ENCODE peak calls at places on chromosomes 6 and 20, in eight cellular contexts. One of them, this sample, is unnamed.

GRCh38 chr20:1185781-1186334 is 1.1 kb upstream of the TMEM74B start:
- DNase-seq in amygdala: no peak
- DNase-seq in PC-9: no peak
- DNase-seq in stimulated activated CD4-positive, alpha-beta T cell treated with anti-CD3 and anti-CD28 coated beads, TNF-alpha, amount 100 ng/mL, for 4 hours: peak; percentile 21
- DNase-seq in bronchial epithelial cell: peak; percentile 24
- DNase-seq in LoVo: peak; percentile 57
- DNase-seq in H4: peak; percentile 47
- DNase-seq in MG63: peak; percentile 43
- DNase-seq in this sample: peak; percentile 81

GRCh38 chr6:35181933-35182612 is 31.7 kb upstream of the SCUBE3 start:
- DNase-seq in stimulated activated CD4-positive, alpha-beta T cell treated with anti-CD3 and anti-CD28 coated beads, TNF-alpha, amount 100 ng/mL, for 4 hours: no peak
- DNase-seq in MG63: peak; percentile 97
- DNase-seq in LoVo: peak; percentile 86
- DNase-seq in amygdala: no peak
- DNase-seq in PC-9: peak; percentile 65
- DNase-seq in H4: peak; percentile 60
- DNase-seq in bronchial epithelial cell: peak; percentile 76
- DNase-seq in this sample: no peak

GRCh38 chr6:152232494-152233151 is 404.5 kb downstream of the SYNE1 start:
- DNase-seq in bronchial epithelial cell: no peak
- DNase-seq in MG63: no peak
- DNase-seq in PC-9: no peak
- DNase-seq in amygdala: no peak
- DNase-seq in LoVo: no peak
- DNase-seq in stimulated activated CD4-positive, alpha-beta T cell treated with anti-CD3 and anti-CD28 coated beads, TNF-alpha, amount 100 ng/mL, for 4 hours: no peak
- DNase-seq in H4: no peak
- DNase-seq in this sample: peak; percentile 67

GRCh38 chr20:19403549-19403948 is 191.1 kb downstream of the SLC24A3 start:
- DNase-seq in LoVo: no peak
- DNase-seq in stimulated activated CD4-positive, alpha-beta T cell treated with anti-CD3 and anti-CD28 coated beads, TNF-alpha, amount 100 ng/mL, for 4 hours: no peak
- DNase-seq in H4: no peak
- DNase-seq in PC-9: no peak
- DNase-seq in bronchial epithelial cell: no peak
- DNase-seq in MG63: no peak
- DNase-seq in amygdala: no peak
- DNase-seq in this sample: peak; percentile 62

GRCh38 chr6:129730477-129731165 is 20.6 kb upstream of the ARHGAP18 start:
- DNase-seq in amygdala: no peak
- DNase-seq in bronchial epithelial cell: peak; percentile 56
- DNase-seq in MG63: no peak
- DNase-seq in PC-9: peak; percentile 50
- DNase-seq in H4: no peak
- DNase-seq in stimulated activated CD4-positive, alpha-beta T cell treated with anti-CD3 and anti-CD28 coated beads, TNF-alpha, amount 100 ng/mL, for 4 hours: no peak
- DNase-seq in LoVo: peak; percentile 65
- DNase-seq in this sample: peak; percentile 44

GRCh38 chr6:47741807-47742206 is 40.0 kb upstream of the OPN5 start:
- DNase-seq in amygdala: no peak
- DNase-seq in H4: peak; percentile 35
- DNase-seq in bronchial epithelial cell: peak; percentile 99
- DNase-seq in stimulated activated CD4-positive, alpha-beta T cell treated with anti-CD3 and anti-CD28 coated beads, TNF-alpha, amount 100 ng/mL, for 4 hours: no peak
- DNase-seq in PC-9: peak; percentile 88
- DNase-seq in MG63: peak; percentile 71
- DNase-seq in LoVo: peak; percentile 68
- DNase-seq in this sample: no peak

GRCh38 chr6:73514746-73515110 is 6.1 kb downstream of the EEF1A1 start:
- DNase-seq in bronchial epithelial cell: no peak
- DNase-seq in H4: peak; percentile 9
- DNase-seq in amygdala: no peak
- DNase-seq in MG63: no peak
- DNase-seq in stimulated activated CD4-positive, alpha-beta T cell treated with anti-CD3 and anti-CD28 coated beads, TNF-alpha, amount 100 ng/mL, for 4 hours: no peak
- DNase-seq in PC-9: peak; percentile 42
- DNase-seq in LoVo: no peak
- DNase-seq in this sample: no peak

GRCh38 chr20:3082306-3082951 is 2.1 kb downstream of the AVP start:
- DNase-seq in H4: no peak
- DNase-seq in bronchial epithelial cell: no peak
- DNase-seq in stimulated activated CD4-positive, alpha-beta T cell treated with anti-CD3 and anti-CD28 coated beads, TNF-alpha, amount 100 ng/mL, for 4 hours: no peak
- DNase-seq in amygdala: no peak
- DNase-seq in LoVo: no peak
- DNase-seq in MG63: no peak
- DNase-seq in PC-9: no peak
- DNase-seq in this sample: peak; percentile 39

GRCh38 chr6:101401792-101402617 is 8.5 kb downstream of the GRIK2 start:
- DNase-seq in PC-9: no peak
- DNase-seq in amygdala: no peak
- DNase-seq in bronchial epithelial cell: no peak
- DNase-seq in LoVo: no peak
- DNase-seq in stimulated activated CD4-positive, alpha-beta T cell treated with anti-CD3 and anti-CD28 coated beads, TNF-alpha, amount 100 ng/mL, for 4 hours: no peak
- DNase-seq in MG63: peak; percentile 30
- DNase-seq in H4: no peak
- DNase-seq in this sample: no peak

GRCh38 chr6:106253194-106253593 is 72.4 kb downstream of the ATG5 start:
- DNase-seq in PC-9: no peak
- DNase-seq in LoVo: peak; percentile 56
- DNase-seq in stimulated activated CD4-positive, alpha-beta T cell treated with anti-CD3 and anti-CD28 coated beads, TNF-alpha, amount 100 ng/mL, for 4 hours: no peak
- DNase-seq in H4: peak; percentile 15
- DNase-seq in amygdala: no peak
- DNase-seq in MG63: peak; percentile 85
- DNase-seq in bronchial epithelial cell: peak; percentile 35
- DNase-seq in this sample: no peak

GRCh38 chr6:135269399-135270005 is 88.4 kb downstream of the MYB start:
- DNase-seq in MG63: no peak
- DNase-seq in stimulated activated CD4-positive, alpha-beta T cell treated with anti-CD3 and anti-CD28 coated beads, TNF-alpha, amount 100 ng/mL, for 4 hours: no peak
- DNase-seq in H4: no peak
- DNase-seq in bronchial epithelial cell: no peak
- DNase-seq in LoVo: peak; percentile 61
- DNase-seq in PC-9: no peak
- DNase-seq in amygdala: no peak
- DNase-seq in this sample: no peak

GRCh38 chr20:43564993-43565757 is 6.3 kb downstream of the SGK2 start:
- DNase-seq in MG63: no peak
- DNase-seq in stimulated activated CD4-positive, alpha-beta T cell treated with anti-CD3 and anti-CD28 coated beads, TNF-alpha, amount 100 ng/mL, for 4 hours: no peak
- DNase-seq in H4: no peak
- DNase-seq in bronchial epithelial cell: no peak
- DNase-seq in LoVo: no peak
- DNase-seq in PC-9: no peak
- DNase-seq in amygdala: peak; percentile 74
- DNase-seq in this sample: no peak

GRCh38 chr6:159068904-159069578 is 24.2 kb upstream of the TAGAP start:
- DNase-seq in LoVo: no peak
- DNase-seq in bronchial epithelial cell: no peak
- DNase-seq in MG63: no peak
- DNase-seq in amygdala: no peak
- DNase-seq in H4: no peak
- DNase-seq in stimulated activated CD4-positive, alpha-beta T cell treated with anti-CD3 and anti-CD28 coated beads, TNF-alpha, amount 100 ng/mL, for 4 hours: no peak
- DNase-seq in PC-9: no peak
- DNase-seq in this sample: no peak

GRCh38 chr6:29655658-29656057 is 1.2 kb upstream of the MOG start:
- DNase-seq in H4: no peak
- DNase-seq in bronchial epithelial cell: no peak
- DNase-seq in PC-9: no peak
- DNase-seq in amygdala: no peak
- DNase-seq in LoVo: no peak
- DNase-seq in MG63: no peak
- DNase-seq in stimulated activated CD4-positive, alpha-beta T cell treated with anti-CD3 and anti-CD28 coated beads, TNF-alpha, amount 100 ng/mL, for 4 hours: no peak
- DNase-seq in this sample: no peak

GRCh38 chr20:41213150-41213820 is 75.9 kb downstream of the PLCG1 start:
- DNase-seq in LoVo: no peak
- DNase-seq in MG63: peak; percentile 39
- DNase-seq in stimulated activated CD4-positive, alpha-beta T cell treated with anti-CD3 and anti-CD28 coated beads, TNF-alpha, amount 100 ng/mL, for 4 hours: no peak
- DNase-seq in amygdala: no peak
- DNase-seq in bronchial epithelial cell: peak; percentile 41
- DNase-seq in H4: no peak
- DNase-seq in PC-9: no peak
- DNase-seq in this sample: no peak

GRCh38 chr6:30443657-30444450 is 45.5 kb upstream of the HLA-E start:
- DNase-seq in bronchial epithelial cell: peak; percentile 27
- DNase-seq in stimulated activated CD4-positive, alpha-beta T cell treated with anti-CD3 and anti-CD28 coated beads, TNF-alpha, amount 100 ng/mL, for 4 hours: no peak
- DNase-seq in PC-9: no peak
- DNase-seq in H4: peak; percentile 41
- DNase-seq in LoVo: no peak
- DNase-seq in MG63: peak; percentile 54
- DNase-seq in amygdala: no peak
- DNase-seq in this sample: no peak

GRCh38 chr6:6942826-6943225 is 164.9 kb upstream of the RREB1 start:
- DNase-seq in stimulated activated CD4-positive, alpha-beta T cell treated with anti-CD3 and anti-CD28 coated beads, TNF-alpha, amount 100 ng/mL, for 4 hours: no peak
- DNase-seq in bronchial epithelial cell: no peak
- DNase-seq in amygdala: no peak
- DNase-seq in LoVo: no peak
- DNase-seq in MG63: peak; percentile 83
- DNase-seq in PC-9: no peak
- DNase-seq in H4: peak; percentile 73
- DNase-seq in this sample: no peak

GRCh38 chr20:15846446-15846845 is 726.8 kb downstream of the KIF16B start:
- DNase-seq in LoVo: no peak
- DNase-seq in PC-9: no peak
- DNase-seq in stimulated activated CD4-positive, alpha-beta T cell treated with anti-CD3 and anti-CD28 coated beads, TNF-alpha, amount 100 ng/mL, for 4 hours: no peak
- DNase-seq in H4: no peak
- DNase-seq in MG63: no peak
- DNase-seq in amygdala: no peak
- DNase-seq in bronchial epithelial cell: no peak
- DNase-seq in this sample: no peak

GRCh38 chr6:6686748-6687601 is 98.5 kb downstream of the LY86 start:
- DNase-seq in bronchial epithelial cell: peak; percentile 79
- DNase-seq in amygdala: no peak
- DNase-seq in MG63: peak; percentile 88
- DNase-seq in H4: peak; percentile 88
- DNase-seq in PC-9: peak; percentile 92
- DNase-seq in LoVo: peak; percentile 96
- DNase-seq in stimulated activated CD4-positive, alpha-beta T cell treated with anti-CD3 and anti-CD28 coated beads, TNF-alpha, amount 100 ng/mL, for 4 hours: no peak
- DNase-seq in this sample: peak; percentile 92

GRCh38 chr6:30670760-30671527 is 1.9 kb downstream of the DHX16 start:
- DNase-seq in PC-9: no peak
- DNase-seq in MG63: no peak
- DNase-seq in LoVo: no peak
- DNase-seq in bronchial epithelial cell: no peak
- DNase-seq in H4: no peak
- DNase-seq in amygdala: no peak
- DNase-seq in stimulated activated CD4-positive, alpha-beta T cell treated with anti-CD3 and anti-CD28 coated beads, TNF-alpha, amount 100 ng/mL, for 4 hours: no peak
- DNase-seq in this sample: no peak